ENCODE peak calls at places on chromosomes 2 and 18, in seven cellular contexts. Y, G, H, T, E, J and C are unnamed samples.

GRCh38 chr2:216520156-216520555 is 21.5 kb downstream of the RPL37A start:
- DNase-seq in T (no peak), E (no peak), H (no peak), G (no peak), Y (no peak), J (no peak), C (no peak)

GRCh38 chr2:144403940-144404339 is 116.0 kb downstream of the ZEB2 start:
- DNase-seq in J (no peak), T (no peak), Y (no peak), H (no peak), G (no peak), E (no peak), C (no peak)

GRCh38 chr18:74063023-74063422 is 84.6 kb downstream of the FBXO15 start:
- DNase-seq in G (no peak), Y (no peak), J (no peak), T (no peak), H (no peak), E (no peak), C (no peak)

GRCh38 chr2:219298759-219299371 is 10.3 kb downstream of the PTPRN start:
- DNase-seq in J (peak), G (peak), T (peak), H (peak), Y (peak), E (peak), C (peak)

GRCh38 chr2:157338013-157338412 is 12.4 kb upstream of the ERMN start:
- DNase-seq in E (no peak), T (no peak), G (no peak), J (no peak), H (no peak), Y (no peak), C (no peak)

GRCh38 chr2:152647417-152648010 is 69.7 kb downstream of the PRPF40A start:
- DNase-seq in J (peak), H (no peak), G (peak), E (peak), Y (peak), T (peak), C (peak)

GRCh38 chr2:60516826-60517225 is 36.6 kb downstream of the BCL11A start:
- DNase-seq in J (no peak), E (no peak), G (no peak), T (no peak), Y (no peak), H (no peak), C (no peak)

GRCh38 chr2:170362895-170363582 is 185.1 kb downstream of the MYO3B start:
- DNase-seq in E (no peak), J (no peak), Y (no peak), H (no peak), T (no peak), G (no peak), C (no peak)

GRCh38 chr2:45946023-45946422 is 294.5 kb downstream of the PRKCE start:
- DNase-seq in E (no peak), J (no peak), T (peak), G (no peak), Y (no peak), H (peak), C (no peak)

GRCh38 chr2:200376422-200377142 is 70.1 kb downstream of the SPATS2L start:
- DNase-seq in Y (peak), G (no peak), T (no peak), H (no peak), E (peak), J (no peak), C (peak)

GRCh38 chr2:147937744-147938349 is 82.7 kb downstream of the ORC4 start:
- DNase-seq in G (no peak), T (no peak), Y (no peak), J (no peak), E (no peak), H (peak), C (no peak)

GRCh38 chr2:156481295-156481694 is 45.1 kb downstream of the GPD2 start:
- DNase-seq in H (no peak), G (no peak), E (no peak), J (no peak), Y (no peak), T (no peak), C (no peak)

GRCh38 chr2:75403991-75404428 is 156.7 kb downstream of the EVA1A start:
- DNase-seq in T (no peak), E (no peak), J (no peak), G (no peak), H (peak), Y (no peak), C (no peak)

GRCh38 chr2:25197336-25198208 is 29.2 kb upstream of the POMC start:
- DNase-seq in H (no peak), J (no peak), T (no peak), Y (no peak), G (no peak), E (no peak), C (no peak)

GRCh38 chr2:214651451-214651850 is 158.0 kb downstream of the BARD1 start:
- DNase-seq in Y (no peak), J (no peak), E (no peak), H (no peak), G (no peak), T (no peak), C (no peak)

GRCh38 chr2:202038471-202039277 is 5.0 kb downstream of the FZD7 start:
- DNase-seq in E (peak), G (peak), J (no peak), Y (peak), T (no peak), H (peak), C (no peak)

GRCh38 chr18:26405190-26405781 is 143.1 kb downstream of the KCTD1 start:
- DNase-seq in Y (peak), G (peak), E (no peak), H (peak), J (no peak), T (peak), C (peak)

GRCh38 chr2:139369423-139370409 is 589.5 kb upstream of the NXPH2 start:
- DNase-seq in Y (no peak), E (no peak), H (no peak), J (no peak), T (no peak), G (no peak), C (no peak)

GRCh38 chr2:45237128-45237527 is 227.9 kb upstream of the SIX2 start:
- DNase-seq in G (no peak), J (no peak), Y (no peak), E (no peak), T (no peak), H (no peak), C (no peak)

GRCh38 chr2:8151888-8152287 is 530.0 kb upstream of the ID2 start:
- DNase-seq in H (no peak), Y (no peak), J (no peak), E (no peak), G (no peak), T (no peak), C (no peak)

GRCh38 chr2:202375006-202375610 is 1.0 kb upstream of the BMPR2 start:
- DNase-seq in Y (peak), H (peak), J (peak), T (peak), E (peak), G (peak), C (peak)

GRCh38 chr2:213150315-213150951 is 979 bp downstream of the IKZF2 start:
- DNase-seq in H (no peak), T (no peak), Y (peak), E (no peak), J (peak), G (peak), C (peak)

GRCh38 chr2:209423562-209424541 is at the start of gene MAP2:
- DNase-seq in Y (peak), T (peak), G (peak), J (peak), H (peak), E (peak), C (peak)

GRCh38 chr2:3299703-3300102 is 77.9 kb downstream of the EIPR1 start:
- DNase-seq in T (no peak), E (peak), G (peak), H (no peak), Y (no peak), J (no peak), C (no peak)

GRCh38 chr2:8634466-8635172 is 47.2 kb upstream of the ID2 start:
- DNase-seq in G (no peak), J (no peak), E (peak), Y (no peak), T (no peak), H (no peak), C (no peak)

GRCh38 chr2:9814129-9814868 is 29.0 kb upstream of the TAF1B start:
- DNase-seq in H (no peak), T (peak), E (no peak), J (no peak), G (no peak), Y (no peak), C (no peak)

GRCh38 chr2:46836295-46837111 is 79.1 kb downstream of the MCFD2 start:
- DNase-seq in T (peak), E (peak), H (no peak), G (peak), Y (no peak), J (no peak), C (peak)

GRCh38 chr18:67980241-67980640 is 463.7 kb upstream of the DSEL start:
- DNase-seq in H (no peak), G (no peak), Y (no peak), E (no peak), J (no peak), T (no peak), C (no peak)

GRCh38 chr2:96413067-96413722 is 77.6 kb downstream of the NCAPH start:
- DNase-seq in J (no peak), E (no peak), H (peak), G (peak), T (peak), Y (peak), C (no peak)

GRCh38 chr2:105802587-105802986 is 57.9 kb downstream of the NCK2 start:
- DNase-seq in Y (no peak), J (no peak), G (no peak), E (no peak), T (no peak), H (no peak), C (no peak)

GRCh38 chr2:191748050-191748449 is 70.1 kb downstream of the NABP1 start:
- DNase-seq in E (no peak), Y (no peak), H (no peak), T (no peak), J (no peak), G (no peak), C (no peak)

GRCh38 chr2:233761040-233761769 is 1.1 kb downstream of the UGT1A1 start:
- DNase-seq in J (no peak), T (no peak), Y (no peak), G (no peak), E (no peak), H (no peak), C (no peak)

GRCh38 chr2:65427536-65427935 is 4.9 kb downstream of the SPRED2 start:
- DNase-seq in G (no peak), J (no peak), Y (no peak), H (no peak), E (no peak), T (no peak), C (no peak)

GRCh38 chr2:52269696-52270485 is 1238.0 kb upstream of the NRXN1 start:
- DNase-seq in J (no peak), G (no peak), H (no peak), Y (no peak), T (no peak), E (no peak), C (no peak)

GRCh38 chr18:58584219-58585127 is 44.4 kb downstream of the ALPK2 start:
- DNase-seq in T (no peak), H (peak), J (no peak), G (no peak), Y (no peak), E (no peak), C (no peak)

GRCh38 chr2:217785544-217786045 is 217.2 kb downstream of the TNS1 start:
- DNase-seq in J (peak), H (peak), E (peak), G (peak), Y (peak), T (peak), C (peak)
- H3K27ac ChIP-seq in J (peak), H (no peak), E (no peak), G (no peak), Y (no peak), T (no peak), C (no peak)

DNA sequence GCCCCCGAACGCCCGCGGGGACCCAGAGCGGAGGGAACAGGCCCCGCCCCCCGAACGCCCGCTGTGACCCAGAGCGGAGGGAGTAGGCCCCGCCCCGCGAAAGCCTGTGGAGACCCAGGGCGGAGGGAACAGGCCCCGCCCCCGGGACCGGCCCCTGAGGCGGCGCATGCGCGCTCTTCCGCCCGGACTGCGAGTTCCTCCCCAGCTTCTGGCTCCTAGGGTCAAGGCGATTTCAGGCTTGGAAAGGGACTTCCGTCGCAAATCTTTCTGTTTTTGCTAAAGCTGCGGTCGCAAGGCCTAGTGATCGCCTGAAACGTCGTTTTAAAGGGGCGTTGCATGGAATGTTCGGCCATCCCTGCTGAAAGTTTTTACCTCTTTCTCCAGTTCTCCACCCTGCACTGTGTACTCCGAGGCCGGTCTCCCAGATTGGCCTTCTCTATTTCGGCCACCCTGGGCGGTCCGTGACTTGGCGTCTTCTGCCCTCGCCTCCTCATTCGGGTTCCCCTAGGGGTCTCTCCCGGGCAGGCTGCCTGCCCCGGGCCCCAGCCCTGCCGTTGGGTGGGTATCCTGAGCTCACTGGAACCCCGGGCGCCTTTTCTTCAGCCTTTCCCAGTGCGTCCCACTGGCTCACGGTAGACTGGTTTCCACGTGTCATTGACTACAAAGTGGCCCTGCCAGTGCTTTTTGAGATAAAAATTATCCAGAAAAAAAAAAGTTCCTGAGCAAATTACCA is 372 bp upstream of the WDSUB1 start:
- DNase-seq in G (peak), E (peak), J (peak), Y (peak), H (peak), T (peak), C (peak)
- TF ChIP-seq POLR2A in G (peak), E (no peak), J (peak), Y (peak), H (peak), T (no peak), C (peak)

GRCh38 chr2:66577331-66578041 is 142.6 kb downstream of the MEIS1 start:
- DNase-seq in H (no peak), Y (no peak), E (no peak), J (peak), T (no peak), G (no peak), C (peak)

GRCh38 chr2:66573866-66574265 is 138.9 kb downstream of the MEIS1 start:
- DNase-seq in G (no peak), E (no peak), T (no peak), J (peak), Y (no peak), H (no peak), C (peak)

GRCh38 chr2:66574701-66575624 is 140.0 kb downstream of the MEIS1 start:
- DNase-seq in Y (peak), H (peak), T (no peak), G (peak), J (peak), E (no peak), C (peak)

GRCh38 chr2:66576381-66577330 is 141.7 kb downstream of the MEIS1 start:
- DNase-seq in G (no peak), Y (peak), T (no peak), E (peak), H (peak), J (peak), C (peak)

GRCh38 chr2:66575625-66576371 is 140.9 kb downstream of the MEIS1 start:
- DNase-seq in E (peak), G (no peak), Y (no peak), T (no peak), H (no peak), J (peak), C (peak)
- TF ChIP-seq CTCF in E (no peak), G (no peak), Y (no peak), T (peak), H (no peak), J (peak), C (no peak)

GRCh38 chr2:11375025-11375688 is 30.7 kb upstream of the ROCK2 start:
- DNase-seq in Y (no peak), G (no peak), T (no peak), J (no peak), H (no peak), E (no peak), C (no peak)

GRCh38 chr2:11377915-11378649 is 33.6 kb upstream of the ROCK2 start:
- DNase-seq in T (no peak), G (no peak), H (no peak), Y (no peak), E (peak), J (peak), C (no peak)

GRCh38 chr2:11373096-11373495 is 28.7 kb upstream of the ROCK2 start:
- DNase-seq in Y (no peak), J (no peak), E (no peak), H (no peak), G (no peak), T (no peak), C (no peak)

GRCh38 chr2:11375689-11376027 is 31.2 kb upstream of the ROCK2 start:
- DNase-seq in H (no peak), Y (no peak), T (no peak), G (no peak), J (no peak), E (no peak), C (no peak)

GRCh38 chr2:11376071-11376470 is 31.6 kb upstream of the ROCK2 start:
- DNase-seq in H (no peak), G (no peak), J (no peak), T (no peak), E (no peak), Y (no peak), C (no peak)
- H3K27ac ChIP-seq in H (peak), G (peak), J (peak), T (no peak), E (peak), Y (peak), C (no peak)

GRCh38 chr2:241314181-241314932 is 1.1 kb downstream of the HDLBP start:
- DNase-seq in T (no peak), G (no peak), H (peak), E (no peak), J (no peak), Y (no peak), C (no peak)

GRCh38 chr2:241316825-241317224 is 1.1 kb downstream of the SEPTIN2 start:
- DNase-seq in J (no peak), H (no peak), Y (peak), G (no peak), T (no peak), E (no peak), C (no peak)

GRCh38 chr2:241315879-241316700 is at the start of gene SEPTIN2:
- DNase-seq in Y (peak), H (peak), T (no peak), G (peak), E (no peak), J (peak), C (peak)

GRCh38 chr2:241315183-241315878 is at the start of gene HDLBP:
- DNase-seq in T (peak), G (peak), Y (peak), J (peak), H (peak), E (peak), C (peak)

DNA sequence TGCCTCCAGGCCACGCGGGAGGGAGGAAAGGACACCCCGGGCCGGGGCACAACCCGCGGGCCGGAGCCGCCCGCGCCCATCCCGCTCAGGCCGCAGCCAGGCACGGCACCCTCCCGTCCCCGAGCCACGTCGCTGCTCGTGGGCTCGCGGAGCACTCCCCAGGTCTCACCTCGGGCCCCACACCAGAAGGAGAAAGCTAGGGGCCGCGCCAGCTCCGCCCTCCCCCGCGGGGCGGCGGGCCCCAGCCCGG is 614 bp downstream of the HDLBP start:
- DNase-seq in G (no peak), E (no peak), H (no peak), T (no peak), J (no peak), Y (no peak), C (no peak)
- TF ChIP-seq POLR2A in G (no peak), E (peak), H (peak), T (no peak), J (no peak), Y (peak), C (peak)

GRCh38 chr2:208363485-208363884 is 43.1 kb upstream of the PTH2R start:
- DNase-seq in Y (no peak), G (no peak), H (peak), E (no peak), J (no peak), T (no peak), C (no peak)
- TF ChIP-seq CTCF in Y (no peak), G (no peak), H (no peak), E (no peak), J (no peak), T (no peak), C (no peak)

GRCh38 chr18:34595673-34596072 is 114.4 kb upstream of the DTNA start:
- DNase-seq in Y (no peak), G (peak), E (no peak), J (no peak), T (no peak), H (peak), C (no peak)

GRCh38 chr18:34594243-34594642 is 115.9 kb upstream of the DTNA start:
- DNase-seq in J (no peak), Y (no peak), G (no peak), T (no peak), E (no peak), H (no peak), C (no peak)

GRCh38 chr18:34590503-34590902 is 119.6 kb upstream of the DTNA start:
- DNase-seq in T (no peak), Y (no peak), J (no peak), E (no peak), H (no peak), G (no peak), C (no peak)

GRCh38 chr18:34592961-34593382 is 117.1 kb upstream of the DTNA start:
- DNase-seq in E (no peak), T (peak), J (peak), H (no peak), Y (peak), G (peak), C (peak)

GRCh38 chr18:34591920-34592444 is 118.1 kb upstream of the DTNA start:
- DNase-seq in G (no peak), T (no peak), Y (no peak), H (no peak), J (no peak), E (no peak), C (no peak)
- H3K27ac ChIP-seq in G (peak), T (no peak), Y (no peak), H (no peak), J (no peak), E (no peak), C (no peak)

GRCh38 chr2:131043199-131044077 is 49.8 kb downstream of the FAM168B start:
- DNase-seq in E (no peak), Y (no peak), H (no peak), G (no peak), T (no peak), J (no peak), C (no peak)
- TF ChIP-seq POLR2A in E (no peak), Y (no peak), H (no peak), G (no peak), T (no peak), J (no peak), C (no peak)

GRCh38 chr2:166900700-166901099 is 12.4 kb downstream of the XIRP2 start:
- DNase-seq in T (no peak), H (peak), E (no peak), Y (no peak), G (no peak), J (no peak), C (no peak)
- TF ChIP-seq CTCF in T (no peak), H (no peak), E (no peak), Y (no peak), G (no peak), J (no peak), C (no peak)